ENCODE peak calls at places on chromosomes 13 and 19, in four cellular contexts. C, S, F and H are unnamed samples.

GRCh38 chr13:74270018-74270417 is 135.8 kb upstream of the KLF12 start:
- DNase-seq in C (no peak), S (peak; percentile 10), F (no peak), H (no peak)

GRCh38 chr13:73334459-73334858 is 275.7 kb downstream of the KLF5 start:
- DNase-seq in C (no peak), S (no peak), F (no peak), H (no peak)

GRCh38 chr13:112657850-112658445 is 31.9 kb upstream of the ATP11A start:
- DNase-seq in C (no peak), S (peak; percentile 81), F (no peak), H (no peak)

GRCh38 chr13:61685683-61686013 is 270.0 kb upstream of the PCDH20 start:
- DNase-seq in C (no peak), S (no peak), F (no peak), H (no peak)

GRCh38 chr19:11227201-11227886 is 12.1 kb upstream of the ANGPTL8 start:
- DNase-seq in C (no peak), S (no peak), F (no peak), H (no peak)

GRCh38 chr19:1511989-1512338 is 855 bp downstream of the ADAMTSL5 start:
- DNase-seq in C (no peak), S (no peak), F (no peak), H (no peak)

GRCh38 chr19:58554494-58555368 is at the start of gene CHMP2A:
- DNase-seq in C (peak; percentile 99), S (peak; percentile 95), F (peak; percentile 99), H (peak; percentile 100)

GRCh38 chr13:105937451-105937850 is 598.0 kb downstream of the EFNB2 start:
- DNase-seq in C (no peak), S (peak; percentile 28), F (no peak), H (no peak)

GRCh38 chr13:49731766-49732165 is 40.5 kb upstream of the EBPL start:
- DNase-seq in C (no peak), S (peak; percentile 91), F (no peak), H (no peak)

GRCh38 chr19:52897149-52897935 is at the start of gene ZNF320:
- DNase-seq in C (peak; percentile 98), S (peak; percentile 87), F (peak; percentile 98), H (peak; percentile 98)

GRCh38 chr19:19587776-19588175 is 30.7 kb downstream of the PBX4 start:
- DNase-seq in C (no peak), S (no peak), F (no peak), H (no peak)

GRCh38 chr13:80101040-80101439 is 239.9 kb downstream of the SPRY2 start:
- DNase-seq in C (no peak), S (no peak), F (no peak), H (no peak)

GRCh38 chr19:40804783-40805242 is 5.8 kb downstream of the EGLN2 start:
- DNase-seq in C (peak; percentile 73), S (no peak), F (no peak), H (no peak)

GRCh38 chr19:6890421-6890913 is 3.1 kb downstream of the ADGRE1 start:
- DNase-seq in C (no peak), S (no peak), F (no peak), H (no peak)
- H3K27me3 ChIP-seq in C (no peaks in the 10 kb centered on the region), S (no peaks in the 10 kb centered on the region), F (peaks cover 16% of the 10 kb centered on the region), H (peaks cover 5% of the 10 kb centered on the region)

GRCh38 chr19:4511300-4512054 is 6.8 kb downstream of the PLIN4 start:
- DNase-seq in C (no peak), S (no peak), F (no peak), H (no peak)
- H3K4me1 ChIP-seq in C (peaks cover 3% of the 10 kb centered on the region), S (peaks cover 2% of the 10 kb centered on the region), F (no peaks in the 10 kb centered on the region), H (no peaks in the 10 kb centered on the region)

DNA sequence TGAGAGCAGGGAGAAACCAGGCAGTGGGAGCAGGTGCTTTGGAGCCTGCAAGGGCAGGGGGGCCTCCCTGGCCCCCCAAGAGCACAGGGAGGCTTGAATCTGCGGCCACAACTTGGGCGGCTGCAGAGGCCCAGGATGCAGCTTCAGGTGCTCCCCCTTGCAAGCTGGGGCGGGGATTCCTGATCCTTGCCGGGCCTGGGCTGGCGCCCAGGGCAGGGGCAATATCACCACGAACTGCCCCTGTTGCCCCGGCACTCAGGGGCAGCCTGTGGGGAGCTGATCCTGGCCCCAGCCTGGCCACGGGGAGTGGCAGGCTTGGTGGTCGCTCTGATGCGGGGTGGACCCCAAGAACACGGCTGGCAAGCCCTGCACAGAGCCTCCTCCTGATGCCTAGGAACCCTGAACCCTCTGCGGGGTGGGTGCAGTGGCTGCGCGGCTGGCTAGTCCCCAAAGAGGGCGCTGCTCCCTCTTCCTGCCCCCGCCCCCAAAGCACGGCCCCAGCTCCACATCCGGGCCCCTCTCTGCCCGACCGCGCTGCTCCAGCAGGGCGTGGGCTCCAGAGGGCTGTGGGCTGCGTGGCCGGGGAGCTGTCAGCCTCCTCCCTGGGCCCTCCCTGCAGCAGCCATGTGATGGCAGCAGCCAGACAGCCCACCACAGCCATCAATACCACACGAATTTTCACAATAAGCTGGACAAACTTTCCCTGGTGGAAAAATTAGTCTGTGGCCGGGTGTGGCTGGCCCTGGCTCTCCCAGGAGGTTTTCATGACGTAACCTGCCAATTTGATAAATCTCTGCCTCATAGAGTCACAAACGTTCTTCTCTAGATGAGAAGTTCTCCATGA is 21.0 kb downstream of the TNFSF9 start:
- DNase-seq in C (no peak), S (no peak), F (no peak), H (no peak)
- TF ChIP-seq POLR2A in C (no peak), S (no peak), F (no peak), H (no peak)

GRCh38 chr19:39112338-39112890 is 13.2 kb upstream of the PAK4 start:
- DNase-seq in C (no peak), S (no peak), F (no peak), H (no peak)
- H3K27me3 ChIP-seq in C (no peaks in the 10 kb centered on the region), S (peaks cover 19% of the 10 kb centered on the region), F (peaks cover 49% of the 10 kb centered on the region), H (peaks cover 7% of the 10 kb centered on the region)

GRCh38 chr13:21675095-21676007 is 4.5 kb downstream of the FGF9 start:
- DNase-seq in C (peak; percentile 40), S (no peak), F (peak; percentile 69), H (no peak)
- H3K4me1 ChIP-seq in C (peaks cover 53% of the 10 kb centered on the region), S (peaks cover 4% of the 10 kb centered on the region), F (peaks cover 30% of the 10 kb centered on the region), H (peaks cover 52% of the 10 kb centered on the region)